ENCODE peak calls at places on chromosomes 13 and 19, in six cellular contexts. One of them, this sample, is unnamed.

GRCh38 chr13:91174886-91175501 is 172.5 kb upstream of the MIR17HG start:
- DNase-seq in astrocyte of the spinal cord: no peak
- DNase-seq in GM13976: no peak
- DNase-seq in brain microvascular endothelial cell: no peak
- DNase-seq in stimulated activated CD8-positive, alpha-beta memory T cell treated with anti-CD3 and anti-CD28 coated beads, Interleukin-2, amount 100 ng/mL, for 48 hours: no peak
- DNase-seq in HS-5: no peak
- DNase-seq in this sample: no peak

GRCh38 chr13:62525652-62526051 is 1110.0 kb upstream of the PCDH20 start:
- DNase-seq in astrocyte of the spinal cord: no peak
- DNase-seq in GM13976: no peak
- DNase-seq in brain microvascular endothelial cell: no peak
- DNase-seq in stimulated activated CD8-positive, alpha-beta memory T cell treated with anti-CD3 and anti-CD28 coated beads, Interleukin-2, amount 100 ng/mL, for 48 hours: no peak
- DNase-seq in HS-5: no peak
- DNase-seq in this sample: no peak

GRCh38 chr19:7969560-7969949 is 26.1 kb upstream of the TIMM44 start:
- DNase-seq in astrocyte of the spinal cord: no peak
- DNase-seq in GM13976: no peak
- DNase-seq in brain microvascular endothelial cell: no peak
- DNase-seq in stimulated activated CD8-positive, alpha-beta memory T cell treated with anti-CD3 and anti-CD28 coated beads, Interleukin-2, amount 100 ng/mL, for 48 hours: no peak
- DNase-seq in HS-5: no peak
- DNase-seq in this sample: no peak

GRCh38 chr19:49212302-49212701 is 54.7 kb downstream of the TRPM4 start:
- DNase-seq in astrocyte of the spinal cord: no peak
- DNase-seq in GM13976: no peak
- DNase-seq in brain microvascular endothelial cell: no peak
- DNase-seq in stimulated activated CD8-positive, alpha-beta memory T cell treated with anti-CD3 and anti-CD28 coated beads, Interleukin-2, amount 100 ng/mL, for 48 hours: no peak
- DNase-seq in HS-5: no peak
- DNase-seq in this sample: no peak

GRCh38 chr13:30004204-30004603 is 153.8 kb upstream of the UBL3 start:
- DNase-seq in astrocyte of the spinal cord: no peak
- DNase-seq in GM13976: no peak
- DNase-seq in brain microvascular endothelial cell: no peak
- DNase-seq in stimulated activated CD8-positive, alpha-beta memory T cell treated with anti-CD3 and anti-CD28 coated beads, Interleukin-2, amount 100 ng/mL, for 48 hours: no peak
- DNase-seq in HS-5: no peak
- DNase-seq in this sample: no peak

GRCh38 chr19:39645800-39646411 is 9.8 kb upstream of the LGALS16 start:
- DNase-seq in astrocyte of the spinal cord: peak; percentile 14
- DNase-seq in GM13976: no peak
- DNase-seq in brain microvascular endothelial cell: peak; percentile 7
- DNase-seq in stimulated activated CD8-positive, alpha-beta memory T cell treated with anti-CD3 and anti-CD28 coated beads, Interleukin-2, amount 100 ng/mL, for 48 hours: no peak
- DNase-seq in HS-5: no peak
- DNase-seq in this sample: peak; percentile 8

GRCh38 chr13:94749162-94749561 is 36.8 kb upstream of the SOX21 start:
- DNase-seq in astrocyte of the spinal cord: no peak
- DNase-seq in GM13976: no peak
- DNase-seq in brain microvascular endothelial cell: no peak
- DNase-seq in stimulated activated CD8-positive, alpha-beta memory T cell treated with anti-CD3 and anti-CD28 coated beads, Interleukin-2, amount 100 ng/mL, for 48 hours: no peak
- DNase-seq in HS-5: no peak
- DNase-seq in this sample: no peak

GRCh38 chr13:27262546-27262945 is 8.1 kb upstream of the RASL11A start:
- DNase-seq in astrocyte of the spinal cord: no peak
- DNase-seq in GM13976: no peak
- DNase-seq in brain microvascular endothelial cell: no peak
- DNase-seq in stimulated activated CD8-positive, alpha-beta memory T cell treated with anti-CD3 and anti-CD28 coated beads, Interleukin-2, amount 100 ng/mL, for 48 hours: no peak
- DNase-seq in HS-5: no peak
- DNase-seq in this sample: no peak

GRCh38 chr13:41528021-41528420 is 70.7 kb downstream of the RGCC start:
- DNase-seq in astrocyte of the spinal cord: no peak
- DNase-seq in GM13976: no peak
- DNase-seq in brain microvascular endothelial cell: no peak
- DNase-seq in stimulated activated CD8-positive, alpha-beta memory T cell treated with anti-CD3 and anti-CD28 coated beads, Interleukin-2, amount 100 ng/mL, for 48 hours: no peak
- DNase-seq in HS-5: no peak
- DNase-seq in this sample: no peak

GRCh38 chr13:45454204-45454603 is 10.5 kb upstream of the COG3 start:
- DNase-seq in astrocyte of the spinal cord: no peak
- DNase-seq in GM13976: no peak
- DNase-seq in brain microvascular endothelial cell: no peak
- DNase-seq in stimulated activated CD8-positive, alpha-beta memory T cell treated with anti-CD3 and anti-CD28 coated beads, Interleukin-2, amount 100 ng/mL, for 48 hours: no peak
- DNase-seq in HS-5: no peak
- DNase-seq in this sample: no peak

GRCh38 chr19:18204394-18205179 is 745 bp upstream of the RAB3A start:
- DNase-seq in astrocyte of the spinal cord: no peak
- DNase-seq in GM13976: no peak
- DNase-seq in brain microvascular endothelial cell: peak; percentile 63
- DNase-seq in stimulated activated CD8-positive, alpha-beta memory T cell treated with anti-CD3 and anti-CD28 coated beads, Interleukin-2, amount 100 ng/mL, for 48 hours: no peak
- DNase-seq in HS-5: no peak
- DNase-seq in this sample: no peak

GRCh38 chr19:9847087-9847671 is 12.1 kb downstream of the PIN1 start:
- DNase-seq in astrocyte of the spinal cord: peak; percentile 88
- DNase-seq in GM13976: no peak
- DNase-seq in brain microvascular endothelial cell: peak; percentile 93
- DNase-seq in stimulated activated CD8-positive, alpha-beta memory T cell treated with anti-CD3 and anti-CD28 coated beads, Interleukin-2, amount 100 ng/mL, for 48 hours: peak; percentile 33
- DNase-seq in HS-5: peak; percentile 78
- DNase-seq in this sample: no peak

GRCh38 chr13:98220188-98220765 is 43.2 kb upstream of the RNF113B start:
- DNase-seq in astrocyte of the spinal cord: no peak
- DNase-seq in GM13976: no peak
- DNase-seq in brain microvascular endothelial cell: no peak
- DNase-seq in stimulated activated CD8-positive, alpha-beta memory T cell treated with anti-CD3 and anti-CD28 coated beads, Interleukin-2, amount 100 ng/mL, for 48 hours: no peak
- DNase-seq in HS-5: no peak
- DNase-seq in this sample: no peak

GRCh38 chr19:34990578-34991192 is 9.4 kb upstream of the GRAMD1A start:
- DNase-seq in astrocyte of the spinal cord: no peak
- DNase-seq in GM13976: peak; percentile 55
- DNase-seq in brain microvascular endothelial cell: no peak
- DNase-seq in stimulated activated CD8-positive, alpha-beta memory T cell treated with anti-CD3 and anti-CD28 coated beads, Interleukin-2, amount 100 ng/mL, for 48 hours: no peak
- DNase-seq in HS-5: no peak
- DNase-seq in this sample: no peak

This sample was measured in HS-27A.